ENCODE peak calls at places on chromosomes 4 and X, in five cellular contexts. G is foreskin keratinocyte, R is RWPE1, H is PC-3, Z is cardiac muscle cell. B is an unnamed sample.

GRCh38 chr4:15104825-15105224 is 102.5 kb downstream of the CPEB2 start:
- DNase-seq in G (no peak), R (no peak), H (no peak), Z (no peak), B (no peak)

GRCh38 chr4:7155611-7156071 is 36.7 kb upstream of the SORCS2 start:
- DNase-seq in G (peak; percentile 47), R (peak; percentile 41), H (no peak), Z (peak; percentile 16), B (peak; percentile 30)

GRCh38 chr4:8817081-8817812 is 54.4 kb downstream of the HMX1 start:
- DNase-seq in G (no peak), R (no peak), H (no peak), Z (no peak), B (no peak)

GRCh38 chrX:133265331-133265730 is 47.2 kb upstream of the TFDP3 start:
- DNase-seq in G (no peak), R (no peak), H (no peak), Z (no peak), B (no peak)

GRCh38 chrX:71653344-71653743 is 14.0 kb upstream of the LOC101059915 start:
- DNase-seq in G (no peak), R (no peak), H (no peak), Z (no peak), B (no peak)

GRCh38 chr4:3029464-3029863 is 44.9 kb downstream of the HTT-AS start:
- DNase-seq in G (no peak), R (no peak), H (no peak), Z (no peak), B (no peak)

GRCh38 chr4:90845777-90846176 is 718.6 kb downstream of the CCSER1 start:
- DNase-seq in G (no peak), R (no peak), H (peak; percentile 54), Z (no peak), B (no peak)

GRCh38 chr4:102466298-102466697 is 34.9 kb upstream of the NFKB1 start:
- DNase-seq in G (peak; percentile 40), R (no peak), H (peak; percentile 8), Z (peak; percentile 21), B (no peak)

GRCh38 chr4:66160606-66161005 is 490.3 kb upstream of the EPHA5 start:
- DNase-seq in G (no peak), R (no peak), H (peak; percentile 26), Z (peak; percentile 18), B (no peak)

GRCh38 chrX:7389576-7389975 is 241.6 kb upstream of the PUDP start:
- DNase-seq in G (no peak), R (no peak), H (no peak), Z (no peak), B (no peak)

GRCh38 chr4:34953145-34953799 is 1291.0 kb downstream of the ARAP2 start:
- DNase-seq in G (no peak), R (no peak), H (peak; percentile 74), Z (no peak), B (no peak)

GRCh38 chrX:154372612-154373022 is 1.8 kb downstream of the FLNA start:
- DNase-seq in G (no peak), R (no peak), H (no peak), Z (no peak), B (peak; percentile 65)

GRCh38 chr4:1338752-1339414 is 8.1 kb upstream of the UVSSA start:
- DNase-seq in G (no peak), R (no peak), H (peak; percentile 51), Z (no peak), B (no peak)

GRCh38 chr4:146790515-146790914 is 151.8 kb downstream of the POU4F2 start:
- DNase-seq in G (peak; percentile 75), R (peak; percentile 5), H (peak; percentile 59), Z (no peak), B (no peak)

GRCh38 chrX:44570524-44570923 is 27.9 kb upstream of the FUNDC1 start:
- DNase-seq in G (no peak), R (no peak), H (peak; percentile 51), Z (peak; percentile 32), B (no peak)

GRCh38 chr4:879730-880079 is 52.4 kb downstream of the GAK start:
- DNase-seq in G (no peak), R (no peak), H (no peak), Z (no peak), B (no peak)

GRCh38 chr4:158371158-158371557 is 150.5 kb upstream of the RXFP1 start:
- DNase-seq in G (peak; percentile 32), R (peak; percentile 51), H (peak; percentile 50), Z (peak; percentile 55), B (no peak)

GRCh38 chrX:80810365-80810978 is 795 bp upstream of the BRWD3 start:
- DNase-seq in G (no peak), R (peak; percentile 1), H (no peak), Z (peak; percentile 5), B (no peak)

GRCh38 chrX:45851434-45851991 is 650.8 kb upstream of the DIPK2B start:
- DNase-seq in G (peak; percentile 81), R (peak; percentile 41), H (peak; percentile 74), Z (no peak), B (no peak)

GRCh38 chr4:2132438-2132837 is 73.3 kb downstream of the NAT8L start:
- DNase-seq in G (no peak), R (no peak), H (no peak), Z (no peak), B (no peak)

GRCh38 chr4:185142563-185142910 is 529 bp upstream of the SLC25A4 start:
- DNase-seq in G (no peak), R (no peak), H (no peak), Z (no peak), B (no peak)
- H3K27ac ChIP-seq in G (no peak overlapping the region), R (no peak overlapping the region), H (no peak overlapping the region), Z (peak overlapping the region; percentile 100), B (peak overlapping the region; percentile 89)

DNA sequence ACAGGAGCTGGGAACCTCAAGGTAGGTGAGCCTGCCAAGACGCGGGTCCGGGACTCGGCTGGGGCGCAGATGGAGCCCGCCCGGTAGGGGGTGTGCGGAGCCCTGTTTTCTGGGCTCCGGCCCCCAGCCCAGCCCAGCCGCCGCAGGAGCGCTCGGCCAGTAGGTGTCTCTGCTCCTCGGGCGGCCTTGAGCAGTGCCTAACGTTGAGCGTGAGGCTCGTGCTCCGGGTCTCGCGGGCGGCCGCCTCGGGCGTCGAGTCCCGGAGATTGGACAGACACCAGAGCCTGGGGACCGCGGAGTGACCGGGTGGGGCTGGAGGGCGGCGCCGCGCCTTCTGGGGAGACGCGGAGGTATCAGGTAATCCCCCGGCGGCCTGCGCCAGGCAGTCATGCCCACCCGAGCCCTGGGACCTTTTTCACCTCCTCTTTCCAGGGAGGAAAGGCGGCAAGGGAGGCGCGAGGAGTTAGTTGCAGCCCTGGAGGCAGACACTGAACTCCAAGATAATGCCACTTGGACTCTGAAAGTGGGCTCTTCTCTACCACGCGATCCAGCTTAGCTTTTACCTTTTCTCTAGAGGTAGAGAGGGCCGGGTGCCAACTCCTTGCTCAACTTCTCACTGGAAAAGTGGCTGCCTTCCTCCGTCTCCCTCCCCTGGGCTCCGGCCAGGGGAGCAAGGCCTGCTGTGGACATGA is 14.5 kb upstream of the FGG start:
- DNase-seq in G (no peak), R (peak; percentile 46), H (peak; percentile 41), Z (peak; percentile 63), B (peak; percentile 38)
- TF ChIP-seq CTCF in G (peak; percentile 90), R (peak; percentile 62), H (peak; percentile 59), Z (peak; percentile 67), B (peak; percentile 37)

GRCh38 chrX:66863721-66864120 is 224.8 kb upstream of the EDA2R start:
- DNase-seq in G (no peak), R (no peak), H (no peak), Z (no peak), B (no peak)
- H3K27ac ChIP-seq in G (no peak overlapping the region), R (no peak overlapping the region), H (no peak overlapping the region), Z (no peak overlapping the region), B (no peak overlapping the region)

GRCh38 chr4:75432683-75433082 is 81.5 kb downstream of the RCHY1 start:
- DNase-seq in G (no peak), R (peak; percentile 16), H (peak; percentile 43), Z (peak; percentile 22), B (no peak)
- TF ChIP-seq CTCF in G (peak; percentile 48), R (no peak), H (peak; percentile 53), Z (peak; percentile 31), B (no peak)

GRCh38 chrX:134622813-134623185 is 35.5 kb downstream of the PLAC1 start:
- DNase-seq in G (peak; percentile 55), R (peak; percentile 8), H (peak; percentile 31), Z (peak; percentile 58), B (no peak)
- H3K27ac ChIP-seq in G (no peak overlapping the region), R (no peak overlapping the region), H (peak overlapping the region; percentile 48), Z (no peak overlapping the region), B (no peak overlapping the region)

DNA sequence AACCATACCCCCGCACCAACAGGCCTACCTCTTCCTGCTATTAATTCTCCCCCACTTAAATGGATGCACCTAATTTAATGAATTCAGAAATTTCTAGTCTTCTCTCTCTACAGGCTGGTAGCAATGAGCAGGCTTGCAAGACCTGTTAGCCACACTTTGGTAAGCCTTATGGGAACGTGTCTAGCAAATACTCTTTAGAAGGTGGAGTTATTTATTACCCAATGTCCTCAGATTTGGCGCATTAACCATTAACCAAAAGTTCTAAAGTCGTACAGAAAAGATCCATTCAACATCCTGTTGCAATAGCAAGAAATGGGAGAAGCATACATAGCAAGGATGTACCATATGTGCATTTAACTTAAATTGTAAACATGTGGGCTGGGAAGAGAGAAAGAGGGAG is 47.5 kb downstream of the SLITRK2 start:
- DNase-seq in G (no peak), R (no peak), H (no peak), Z (no peak), B (no peak)
- TF ChIP-seq CTCF in G (no peak), R (no peak), H (no peak), Z (no peak), B (no peak)

GRCh38 chr4:147855670-147856069 is 123.8 kb downstream of the ARHGAP10 start:
- DNase-seq in G (no peak), R (no peak), H (no peak), Z (no peak), B (no peak)
- H3K27ac ChIP-seq in G (no peak overlapping the region), R (no peak overlapping the region), H (no peak overlapping the region), Z (no peak overlapping the region), B (no peak overlapping the region)

B was measured in breast epithelium.